ENCODE peak calls at places on chromosomes 7 and 10, in six cellular contexts. Y is stomach, U is ovary, I is lower lobe of right lung, E is right lobe of liver, F is brain microvascular endothelial cell. H is an unnamed sample.

GRCh38 chr10:101285519-101286070 is 56.3 kb upstream of the LBX1 start:
- DNase-seq in Y (no peak), U (no peak), I (no peak), E (no peak), F (no peak), H (no peak)

GRCh38 chr7:116166167-116166566 is 44.2 kb upstream of the TES start:
- DNase-seq in Y (no peak), U (no peak), I (no peak), E (no peak), F (no peak), H (no peak)

GRCh38 chr7:38675500-38676106 is 44.4 kb upstream of the AMPH start:
- DNase-seq in Y (no peak), U (no peak), I (no peak), E (no peak), F (no peak), H (no peak)

GRCh38 chr7:36208997-36209813 is 56.2 kb downstream of the EEPD1 start:
- DNase-seq in Y (no peak), U (no peak), I (no peak), E (no peak), F (no peak), H (no peak)

GRCh38 chr7:101093907-101094306 is 8.6 kb downstream of the TRIM56 start:
- DNase-seq in Y (no peak), U (no peak), I (no peak), E (peak), F (peak), H (no peak)

GRCh38 chr10:132121511-132121830 is 55.7 kb downstream of the JAKMIP3 start:
- DNase-seq in Y (no peak), U (no peak), I (peak), E (peak), F (no peak), H (peak)

GRCh38 chr7:27166475-27167169 is 1.3 kb upstream of the HOXA9 start:
- DNase-seq in Y (no peak), U (no peak), I (peak), E (no peak), F (no peak), H (peak)

GRCh38 chr10:11110499-11110898 is 92.8 kb downstream of the CELF2 start:
- DNase-seq in Y (no peak), U (no peak), I (no peak), E (no peak), F (no peak), H (no peak)

GRCh38 chr7:13042605-13043236 is 355.3 kb downstream of the ARL4A start:
- DNase-seq in Y (no peak), U (no peak), I (no peak), E (no peak), F (peak), H (no peak)

GRCh38 chr7:69192134-69192533 is 406.1 kb upstream of the AUTS2 start:
- DNase-seq in Y (no peak), U (no peak), I (no peak), E (no peak), F (no peak), H (no peak)

GRCh38 chr10:63458177-63458576 is 7.6 kb downstream of the JMJD1C start:
- DNase-seq in Y (no peak), U (no peak), I (no peak), E (no peak), F (no peak), H (no peak)

GRCh38 chr10:35808344-35808743 is 166.2 kb upstream of the FZD8 start:
- DNase-seq in Y (no peak), U (no peak), I (no peak), E (no peak), F (no peak), H (no peak)

GRCh38 chr7:92504563-92504962 is 23.8 kb downstream of the PEX1 start:
- DNase-seq in Y (no peak), U (no peak), I (no peak), E (no peak), F (no peak), H (no peak)

GRCh38 chr10:80173441-80173840 is 31.9 kb downstream of the ANXA11 start:
- DNase-seq in Y (no peak), U (no peak), I (no peak), E (no peak), F (no peak), H (peak)

GRCh38 chr10:105785721-105786120 is 1144.6 kb downstream of the SORCS3 start:
- DNase-seq in Y (no peak), U (no peak), I (no peak), E (no peak), F (no peak), H (no peak)

GRCh38 chr7:40826419-40827216 is 691.8 kb downstream of the SUGCT start:
- DNase-seq in Y (no peak), U (no peak), I (no peak), E (no peak), F (peak), H (no peak)

GRCh38 chr7:57403601-57404342 is 46.2 kb upstream of the ZNF716 start:
- DNase-seq in Y (no peak), U (peak), I (no peak), E (peak), F (no peak), H (peak)

GRCh38 chr7:27046854-27047549 is 48.8 kb downstream of the HOXA1 start:
- DNase-seq in Y (no peak), U (no peak), I (no peak), E (no peak), F (peak), H (no peak)

GRCh38 chr7:102117743-102118142 is 168.9 kb upstream of the SH2B2 start:
- DNase-seq in Y (no peak), U (no peak), I (no peak), E (no peak), F (peak), H (no peak)

GRCh38 chr10:86366033-86366901 is at the start of gene GRID1:
- DNase-seq in Y (no peak), U (peak), I (peak), E (peak), F (no peak), H (peak)

GRCh38 chr10:43965918-43966570 is 317.4 kb upstream of the ZNF32 start:
- DNase-seq in Y (no peak), U (no peak), I (no peak), E (no peak), F (no peak), H (peak)

GRCh38 chr10:101050206-101051069 is 11.4 kb upstream of the KAZALD1 start:
- DNase-seq in Y (peak), U (peak), I (peak), E (peak), F (peak), H (peak)

GRCh38 chr7:45216181-45216580 is 58.6 kb downstream of the RAMP3 start:
- DNase-seq in Y (no peak), U (no peak), I (no peak), E (no peak), F (no peak), H (no peak)

GRCh38 chr7:45219130-45219529 is 61.5 kb downstream of the RAMP3 start:
- DNase-seq in Y (no peak), U (no peak), I (no peak), E (no peak), F (no peak), H (no peak)

GRCh38 chr7:45215611-45216062 is 58.0 kb downstream of the RAMP3 start:
- DNase-seq in Y (no peak), U (no peak), I (no peak), E (no peak), F (no peak), H (no peak)

GRCh38 chr7:45216622-45217165 is 59.1 kb downstream of the RAMP3 start:
- DNase-seq in Y (no peak), U (no peak), I (no peak), E (no peak), F (no peak), H (no peak)

DNA sequence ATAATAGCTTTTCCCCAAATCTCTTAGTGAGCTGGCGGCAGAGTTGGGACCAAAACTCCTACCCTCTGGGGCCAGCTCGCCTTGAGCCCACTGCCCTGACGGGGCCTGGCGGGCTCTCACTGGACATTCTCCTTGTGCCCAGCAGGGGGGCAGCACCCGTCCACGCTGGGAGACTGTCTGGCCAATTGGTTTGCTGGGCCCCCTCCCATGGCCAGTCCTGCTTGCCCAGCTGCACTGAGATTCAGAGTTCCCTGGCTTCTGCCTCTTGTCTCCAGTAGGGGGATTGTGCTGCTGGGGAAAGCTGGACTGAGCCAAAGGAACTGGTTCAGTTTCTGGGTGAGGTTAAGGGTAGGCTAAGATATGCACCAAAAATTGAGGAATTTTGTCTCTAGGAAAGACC is 59.8 kb downstream of the RAMP3 start:
- DNase-seq in Y (no peak), U (no peak), I (no peak), E (no peak), F (no peak), H (peak)
- TF ChIP-seq CTCF in Y (no peak), U (no peak), I (peak), E (no peak), F (peak), H (peak)

GRCh38 chr10:326894-327635 is 191.8 kb downstream of the ZMYND11 start:
- DNase-seq in Y (no peak), U (no peak), I (no peak), E (no peak), F (no peak), H (no peak)

GRCh38 chr10:323651-324293 is 188.5 kb downstream of the ZMYND11 start:
- DNase-seq in Y (peak), U (peak), I (peak), E (no peak), F (peak), H (peak)

GRCh38 chr10:326350-326749 is 191.1 kb downstream of the ZMYND11 start:
- DNase-seq in Y (no peak), U (no peak), I (no peak), E (no peak), F (no peak), H (no peak)

GRCh38 chr10:325282-325681 is 190.0 kb downstream of the ZMYND11 start:
- DNase-seq in Y (no peak), U (no peak), I (no peak), E (no peak), F (no peak), H (no peak)

DNA sequence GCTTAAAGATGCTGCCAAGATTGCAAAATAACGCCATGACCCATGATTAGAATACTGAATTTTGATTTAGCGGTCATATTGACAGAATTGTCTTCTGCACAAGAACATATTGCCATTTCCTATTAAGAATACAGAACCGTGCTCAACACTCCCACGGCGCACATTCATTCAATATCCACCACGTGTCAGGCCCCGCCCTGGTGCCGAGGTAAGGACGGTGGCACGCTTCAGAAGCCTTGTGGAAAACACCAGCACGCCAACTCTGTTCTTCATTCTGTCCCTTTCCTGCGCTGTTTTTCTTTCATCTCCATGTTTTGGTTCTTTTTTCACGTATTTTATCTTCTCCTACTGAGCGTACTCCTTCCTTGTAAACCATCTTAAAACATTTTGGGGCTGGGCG is 189.3 kb downstream of the ZMYND11 start:
- DNase-seq in Y (no peak), U (peak), I (no peak), E (no peak), F (no peak), H (no peak)
- H3K27ac ChIP-seq in Y (no peak), U (no peak), I (no peak), E (no peak), F (peak), H (peak)

DNA sequence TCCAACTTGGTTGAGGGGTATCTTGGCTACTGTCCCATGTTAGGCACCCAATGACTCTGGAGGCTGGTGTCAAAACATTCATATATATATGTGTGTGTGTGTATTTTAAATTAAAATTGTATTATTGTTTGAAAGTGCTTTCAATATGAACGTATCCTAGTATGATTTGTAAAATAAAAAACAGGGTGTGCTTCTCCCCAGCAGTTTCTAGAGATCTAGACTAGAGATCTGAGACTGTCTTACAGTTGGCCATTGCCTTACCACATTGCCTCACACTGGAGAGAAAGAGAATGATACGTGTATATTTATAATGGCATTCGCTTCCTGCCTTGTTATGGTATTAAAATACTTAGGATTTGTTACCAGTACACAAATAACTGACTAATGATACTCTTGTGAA is 1.2 kb downstream of the BAG3 start:
- DNase-seq in Y (no peak), U (no peak), I (no peak), E (no peak), F (no peak), H (no peak)
- TF ChIP-seq CTCF in Y (no peak), U (peak), I (peak), E (peak), F (peak), H (no peak)

GRCh38 chr7:33806284-33807157 is 98.8 kb upstream of the BMPER start:
- DNase-seq in Y (peak), U (peak), I (no peak), E (no peak), F (peak), H (no peak)
- H3K27ac ChIP-seq in Y (peak), U (peak), I (peak), E (no peak), F (no peak), H (no peak)

GRCh38 chr10:102919992-102920736 is 2.1 kb downstream of the CNNM2 start:
- DNase-seq in Y (no peak), U (no peak), I (no peak), E (no peak), F (no peak), H (no peak)

GRCh38 chr10:102918817-102919236 is 733 bp downstream of the CNNM2 start:
- DNase-seq in Y (no peak), U (no peak), I (no peak), E (peak), F (no peak), H (peak)

GRCh38 chr10:102917314-102917961 is 656 bp upstream of the CNNM2 start:
- DNase-seq in Y (peak), U (peak), I (peak), E (peak), F (peak), H (peak)

GRCh38 chr10:102919237-102919959 is 1.3 kb downstream of the CNNM2 start:
- DNase-seq in Y (peak), U (peak), I (peak), E (peak), F (no peak), H (peak)

GRCh38 chr10:102917962-102918816 is at the start of gene CNNM2:
- DNase-seq in Y (peak), U (peak), I (peak), E (peak), F (peak), H (peak)
- TF ChIP-seq CTCF in Y (no peak), U (no peak), I (no peak), E (no peak), F (no peak), H (no peak)

DNA sequence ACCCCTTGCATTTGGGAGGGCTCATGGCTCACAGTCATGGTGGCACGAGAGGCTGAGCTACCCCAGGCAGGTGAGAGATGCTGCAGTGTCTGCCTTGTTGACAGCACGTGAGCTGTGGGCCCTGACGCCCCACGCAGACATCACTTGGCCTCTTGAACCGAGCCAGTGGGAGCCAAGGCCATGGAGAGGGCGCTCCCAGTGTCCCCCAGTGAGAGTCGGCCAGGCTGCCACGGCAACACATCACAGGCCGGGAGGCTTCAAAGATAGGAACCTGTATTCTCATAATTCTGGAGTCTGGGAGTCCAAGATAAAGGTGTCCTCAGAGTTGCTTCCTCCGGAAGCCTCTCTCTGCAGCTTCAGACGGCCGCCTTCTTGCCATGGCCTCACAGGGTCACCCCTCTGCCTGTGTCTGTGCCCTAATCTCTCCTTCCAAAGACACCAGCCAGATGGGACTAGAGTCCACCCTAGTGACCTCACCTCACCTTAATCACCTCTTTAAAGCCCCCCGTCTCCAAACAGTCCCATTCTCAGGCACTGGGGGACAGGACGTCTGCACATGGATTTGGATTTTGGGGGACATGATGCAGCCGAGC is 119.6 kb downstream of the KLF6 start:
- DNase-seq in Y (no peak), U (no peak), I (no peak), E (no peak), F (no peak), H (no peak)
- H3K27ac ChIP-seq in Y (no peak), U (no peak), I (no peak), E (no peak), F (no peak), H (no peak)

DNA sequence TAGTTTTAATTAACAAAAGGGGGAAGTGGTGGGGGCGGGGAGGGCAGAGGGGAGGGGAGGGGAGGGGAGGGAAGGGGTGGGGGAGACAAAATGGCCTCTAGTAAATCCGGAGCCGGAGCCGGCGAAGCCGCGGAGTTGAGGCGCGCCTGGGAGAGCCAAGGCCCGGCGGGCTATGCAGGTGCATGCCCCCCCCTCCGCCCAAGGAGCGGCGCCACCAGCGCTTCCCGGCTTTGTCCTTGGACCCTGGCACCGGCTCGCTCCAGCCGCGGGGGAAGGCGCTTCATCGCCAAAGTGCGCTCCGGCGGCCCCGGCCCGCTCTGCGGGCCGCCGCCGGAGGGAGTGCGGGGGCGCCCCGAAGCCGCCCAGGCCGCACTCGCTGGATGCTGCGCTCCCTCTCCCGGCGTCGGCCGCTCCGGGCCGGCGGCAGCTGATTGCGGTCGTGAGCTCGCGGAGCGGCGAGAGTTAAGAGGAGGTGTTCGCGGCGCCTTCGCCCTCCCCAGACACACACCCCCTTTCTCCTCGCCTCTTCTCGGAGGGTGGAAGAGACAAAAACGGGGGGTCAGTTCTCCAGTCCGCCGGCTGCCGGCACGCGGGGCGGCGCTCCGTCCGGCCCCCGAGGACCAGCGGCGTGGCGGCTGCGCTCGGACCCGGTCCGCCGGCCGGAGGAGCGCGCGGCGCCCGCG is at the start of gene LRRC4:
- DNase-seq in Y (peak), U (peak), I (peak), E (peak), F (no peak), H (peak)
- TF ChIP-seq CTCF in Y (no peak), U (no peak), I (peak), E (no peak), F (peak), H (no peak)

GRCh38 chr10:32939296-32940111 is 18.5 kb downstream of the ITGB1 start:
- DNase-seq in Y (no peak), U (no peak), I (no peak), E (no peak), F (no peak), H (no peak)

GRCh38 chr10:32941357-32941756 is 16.7 kb downstream of the ITGB1 start:
- DNase-seq in Y (no peak), U (no peak), I (no peak), E (no peak), F (no peak), H (no peak)

GRCh38 chr10:32937824-32938482 is 20.1 kb downstream of the ITGB1 start:
- DNase-seq in Y (no peak), U (no peak), I (no peak), E (no peak), F (no peak), H (peak)

GRCh38 chr10:32940321-32941264 is 17.4 kb downstream of the ITGB1 start:
- DNase-seq in Y (no peak), U (no peak), I (no peak), E (no peak), F (no peak), H (no peak)

DNA sequence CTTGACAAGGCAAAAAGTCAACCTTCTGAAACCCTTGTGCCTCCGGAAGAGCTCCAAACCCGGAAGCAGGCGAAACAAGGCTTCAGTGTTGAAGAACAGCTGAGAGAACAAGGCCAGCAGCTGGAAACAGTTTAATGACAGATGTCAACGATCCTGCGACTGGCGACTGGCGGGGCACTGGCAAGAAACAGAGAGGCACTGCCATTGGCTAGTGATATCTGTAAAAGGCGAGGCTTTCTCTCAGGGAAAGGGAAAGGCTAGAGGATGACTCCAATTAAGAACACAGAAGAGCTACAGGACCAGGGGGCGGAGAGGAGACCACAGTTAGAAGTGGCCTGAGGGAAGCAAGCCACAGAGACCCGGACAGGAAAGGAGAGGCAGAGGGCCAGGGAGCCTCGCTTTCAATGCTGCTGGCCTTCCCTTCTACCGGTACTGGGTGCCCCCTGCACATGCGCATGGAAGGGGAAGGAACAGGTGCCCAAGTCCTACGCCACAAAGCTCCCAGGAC is 19.4 kb downstream of the ITGB1 start:
- DNase-seq in Y (peak), U (no peak), I (no peak), E (no peak), F (no peak), H (peak)
- H3K27ac ChIP-seq in Y (peak), U (no peak), I (peak), E (peak), F (peak), H (peak)

DNA sequence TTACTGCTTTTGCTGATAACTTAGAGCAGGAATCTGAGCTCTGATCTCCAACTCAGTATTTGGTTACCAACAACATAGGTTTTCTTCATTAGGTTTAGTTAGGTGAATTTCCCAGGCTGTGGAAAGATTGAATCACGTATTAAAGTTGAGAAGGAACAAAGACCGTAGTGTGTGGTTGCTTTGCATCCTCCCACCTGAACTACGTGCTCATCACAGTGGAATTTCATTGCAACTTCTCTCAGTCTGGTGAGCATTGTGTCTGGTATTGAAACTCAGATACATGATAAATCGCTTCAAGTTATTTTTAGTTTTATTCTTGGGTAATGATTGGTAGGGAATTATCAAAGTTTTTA is 139.4 kb upstream of the AKR1E2 start:
- DNase-seq in Y (no peak), U (no peak), I (no peak), E (no peak), F (peak), H (no peak)
- TF ChIP-seq CTCF in Y (no peak), U (no peak), I (no peak), E (no peak), F (no peak), H (no peak)